ENCODE peak calls at places on chromosomes 2 and 18, in eight cellular contexts. One of them, this sample, is unnamed.

GRCh38 chr2:140643761-140644187 is 1487.0 kb downstream of the LRP1B start:
- DNase-seq in stimulated activated CD4-positive, alpha-beta T cell treated with anti-CD3 and anti-CD28 coated beads, Interleukin-12 subunit alpha, Interleukin-12 subunit beta, amount 100 ng/mL, for 24 hours: no peak
- DNase-seq in GM18507: no peak
- DNase-seq in GM13976: no peak
- DNase-seq in GM23338: no peak
- DNase-seq in uterus: no peak
- DNase-seq in mucosa of gallbladder: no peak
- DNase-seq in left lung: no peak
- DNase-seq in this sample: no peak

GRCh38 chr2:95271381-95271971 is 2.8 kb upstream of the PROM2 start:
- DNase-seq in stimulated activated CD4-positive, alpha-beta T cell treated with anti-CD3 and anti-CD28 coated beads, Interleukin-12 subunit alpha, Interleukin-12 subunit beta, amount 100 ng/mL, for 24 hours: no peak
- DNase-seq in GM18507: no peak
- DNase-seq in GM13976: no peak
- DNase-seq in GM23338: no peak
- DNase-seq in uterus: no peak
- DNase-seq in mucosa of gallbladder: peak; percentile 9
- DNase-seq in left lung: peak; percentile 7
- DNase-seq in this sample: no peak

GRCh38 chr2:165587335-165587938 is 117.9 kb downstream of the CSRNP3 start:
- DNase-seq in stimulated activated CD4-positive, alpha-beta T cell treated with anti-CD3 and anti-CD28 coated beads, Interleukin-12 subunit alpha, Interleukin-12 subunit beta, amount 100 ng/mL, for 24 hours: no peak
- DNase-seq in GM18507: no peak
- DNase-seq in GM13976: no peak
- DNase-seq in GM23338: no peak
- DNase-seq in uterus: no peak
- DNase-seq in mucosa of gallbladder: no peak
- DNase-seq in left lung: no peak
- DNase-seq in this sample: peak; percentile 18

GRCh38 chr2:200042944-200043343 is 87.6 kb downstream of the MAIP1 start:
- DNase-seq in stimulated activated CD4-positive, alpha-beta T cell treated with anti-CD3 and anti-CD28 coated beads, Interleukin-12 subunit alpha, Interleukin-12 subunit beta, amount 100 ng/mL, for 24 hours: no peak
- DNase-seq in GM18507: no peak
- DNase-seq in GM13976: no peak
- DNase-seq in GM23338: no peak
- DNase-seq in uterus: no peak
- DNase-seq in mucosa of gallbladder: no peak
- DNase-seq in left lung: no peak
- DNase-seq in this sample: no peak

GRCh38 chr2:158505448-158505934 is 48.7 kb downstream of the PKP4 start:
- DNase-seq in stimulated activated CD4-positive, alpha-beta T cell treated with anti-CD3 and anti-CD28 coated beads, Interleukin-12 subunit alpha, Interleukin-12 subunit beta, amount 100 ng/mL, for 24 hours: no peak
- DNase-seq in GM18507: no peak
- DNase-seq in GM13976: no peak
- DNase-seq in GM23338: no peak
- DNase-seq in uterus: no peak
- DNase-seq in mucosa of gallbladder: no peak
- DNase-seq in left lung: no peak
- DNase-seq in this sample: no peak

GRCh38 chr18:13221821-13222220 is 3.3 kb downstream of the LDLRAD4 start:
- DNase-seq in stimulated activated CD4-positive, alpha-beta T cell treated with anti-CD3 and anti-CD28 coated beads, Interleukin-12 subunit alpha, Interleukin-12 subunit beta, amount 100 ng/mL, for 24 hours: no peak
- DNase-seq in GM18507: no peak
- DNase-seq in GM13976: no peak
- DNase-seq in GM23338: no peak
- DNase-seq in uterus: peak; percentile 62
- DNase-seq in mucosa of gallbladder: no peak
- DNase-seq in left lung: peak; percentile 79
- DNase-seq in this sample: no peak

GRCh38 chr2:102053096-102053495 is 61.3 kb downstream of the IL1R2 start:
- DNase-seq in stimulated activated CD4-positive, alpha-beta T cell treated with anti-CD3 and anti-CD28 coated beads, Interleukin-12 subunit alpha, Interleukin-12 subunit beta, amount 100 ng/mL, for 24 hours: no peak
- DNase-seq in GM18507: no peak
- DNase-seq in GM13976: no peak
- DNase-seq in GM23338: no peak
- DNase-seq in uterus: no peak
- DNase-seq in mucosa of gallbladder: no peak
- DNase-seq in left lung: no peak
- DNase-seq in this sample: no peak

GRCh38 chr2:102826904-102827303 is 65.1 kb downstream of the TMEM182 start:
- DNase-seq in stimulated activated CD4-positive, alpha-beta T cell treated with anti-CD3 and anti-CD28 coated beads, Interleukin-12 subunit alpha, Interleukin-12 subunit beta, amount 100 ng/mL, for 24 hours: no peak
- DNase-seq in GM18507: no peak
- DNase-seq in GM13976: no peak
- DNase-seq in GM23338: peak; percentile 14
- DNase-seq in uterus: no peak
- DNase-seq in mucosa of gallbladder: no peak
- DNase-seq in left lung: no peak
- DNase-seq in this sample: no peak

GRCh38 chr2:127479219-127479825 is 47.0 kb downstream of the IWS1 start:
- DNase-seq in stimulated activated CD4-positive, alpha-beta T cell treated with anti-CD3 and anti-CD28 coated beads, Interleukin-12 subunit alpha, Interleukin-12 subunit beta, amount 100 ng/mL, for 24 hours: no peak
- DNase-seq in GM18507: peak; percentile 15
- DNase-seq in GM13976: peak; percentile 45
- DNase-seq in GM23338: peak; percentile 90
- DNase-seq in uterus: no peak
- DNase-seq in mucosa of gallbladder: no peak
- DNase-seq in left lung: no peak
- DNase-seq in this sample: peak; percentile 36

GRCh38 chr2:18339326-18339725 is 221.1 kb downstream of the RDH14 start:
- DNase-seq in stimulated activated CD4-positive, alpha-beta T cell treated with anti-CD3 and anti-CD28 coated beads, Interleukin-12 subunit alpha, Interleukin-12 subunit beta, amount 100 ng/mL, for 24 hours: no peak
- DNase-seq in GM18507: no peak
- DNase-seq in GM13976: no peak
- DNase-seq in GM23338: no peak
- DNase-seq in uterus: no peak
- DNase-seq in mucosa of gallbladder: no peak
- DNase-seq in left lung: no peak
- DNase-seq in this sample: no peak

GRCh38 chr18:76487076-76487475 is 8.0 kb downstream of the ZNF516 start:
- DNase-seq in stimulated activated CD4-positive, alpha-beta T cell treated with anti-CD3 and anti-CD28 coated beads, Interleukin-12 subunit alpha, Interleukin-12 subunit beta, amount 100 ng/mL, for 24 hours: no peak
- DNase-seq in GM18507: no peak
- DNase-seq in GM13976: no peak
- DNase-seq in GM23338: no peak
- DNase-seq in uterus: no peak
- DNase-seq in mucosa of gallbladder: no peak
- DNase-seq in left lung: no peak
- DNase-seq in this sample: no peak

GRCh38 chr2:233133239-233133638 is 73.1 kb downstream of the INPP5D start:
- DNase-seq in stimulated activated CD4-positive, alpha-beta T cell treated with anti-CD3 and anti-CD28 coated beads, Interleukin-12 subunit alpha, Interleukin-12 subunit beta, amount 100 ng/mL, for 24 hours: no peak
- DNase-seq in GM18507: no peak
- DNase-seq in GM13976: no peak
- DNase-seq in GM23338: no peak
- DNase-seq in uterus: no peak
- DNase-seq in mucosa of gallbladder: peak; percentile 38
- DNase-seq in left lung: no peak
- DNase-seq in this sample: no peak

GRCh38 chr2:207655000-207655399 is 29.8 kb upstream of the METTL21A start:
- DNase-seq in stimulated activated CD4-positive, alpha-beta T cell treated with anti-CD3 and anti-CD28 coated beads, Interleukin-12 subunit alpha, Interleukin-12 subunit beta, amount 100 ng/mL, for 24 hours: no peak
- DNase-seq in GM18507: no peak
- DNase-seq in GM13976: no peak
- DNase-seq in GM23338: no peak
- DNase-seq in uterus: no peak
- DNase-seq in mucosa of gallbladder: no peak
- DNase-seq in left lung: no peak
- DNase-seq in this sample: no peak

GRCh38 chr2:23009545-23010149 is 375.3 kb upstream of the KLHL29 start:
- DNase-seq in stimulated activated CD4-positive, alpha-beta T cell treated with anti-CD3 and anti-CD28 coated beads, Interleukin-12 subunit alpha, Interleukin-12 subunit beta, amount 100 ng/mL, for 24 hours: no peak
- DNase-seq in GM18507: no peak
- DNase-seq in GM13976: no peak
- DNase-seq in GM23338: no peak
- DNase-seq in uterus: peak; percentile 61
- DNase-seq in mucosa of gallbladder: peak; percentile 78
- DNase-seq in left lung: no peak
- DNase-seq in this sample: no peak

GRCh38 chr2:137838255-137839092 is 125.8 kb upstream of the HNMT start:
- DNase-seq in stimulated activated CD4-positive, alpha-beta T cell treated with anti-CD3 and anti-CD28 coated beads, Interleukin-12 subunit alpha, Interleukin-12 subunit beta, amount 100 ng/mL, for 24 hours: no peak
- DNase-seq in GM18507: peak; percentile 12
- DNase-seq in GM13976: peak; percentile 26
- DNase-seq in GM23338: peak; percentile 76
- DNase-seq in uterus: no peak
- DNase-seq in mucosa of gallbladder: no peak
- DNase-seq in left lung: no peak
- DNase-seq in this sample: peak; percentile 21

GRCh38 chr18:49206717-49207116 is 253.7 kb downstream of the DYM start:
- DNase-seq in stimulated activated CD4-positive, alpha-beta T cell treated with anti-CD3 and anti-CD28 coated beads, Interleukin-12 subunit alpha, Interleukin-12 subunit beta, amount 100 ng/mL, for 24 hours: no peak
- DNase-seq in GM18507: no peak
- DNase-seq in GM13976: no peak
- DNase-seq in GM23338: no peak
- DNase-seq in uterus: no peak
- DNase-seq in mucosa of gallbladder: no peak
- DNase-seq in left lung: no peak
- DNase-seq in this sample: no peak